ENCODE peak calls at places on chromosomes 2 and 18, in five cellular contexts. D is cortex of kidney, P is A172, J is B cell, R is kidney epithelial cell. Q is an unnamed sample.

GRCh38 chr2:106020821-106021316 is 173.2 kb downstream of the UXS1 start:
- DNase-seq in D (no peak), P (peak; percentile 49), J (no peak), R (no peak), Q (no peak)

GRCh38 chr2:207143474-207144190 is 22.1 kb downstream of the KLF7 start:
- DNase-seq in D (no peak), P (no peak), J (peak; percentile 71), R (no peak), Q (no peak)

GRCh38 chr18:48126240-48126639 is 195.8 kb upstream of the SMAD2 start:
- DNase-seq in D (no peak), P (no peak), J (no peak), R (no peak), Q (no peak)

GRCh38 chr2:60890393-60890707 is 9.0 kb downstream of the REL start:
- DNase-seq in D (no peak), P (no peak), J (no peak), R (no peak), Q (no peak)

GRCh38 chr18:74942319-74942910 is 266.5 kb downstream of the PTGR3 start:
- DNase-seq in D (no peak), P (peak; percentile 18), J (peak; percentile 41), R (no peak), Q (no peak)

GRCh38 chr2:139825726-139826125 is 1045.5 kb upstream of the NXPH2 start:
- DNase-seq in D (no peak), P (no peak), J (no peak), R (no peak), Q (no peak)

GRCh38 chr18:21741511-21742322 is 1.1 kb downstream of the MIB1 start:
- DNase-seq in D (no peak), P (no peak), J (peak; percentile 7), R (no peak), Q (no peak)

GRCh38 chr2:161761160-161761559 is 136.9 kb downstream of the SLC4A10 start:
- DNase-seq in D (no peak), P (no peak), J (no peak), R (no peak), Q (no peak)

GRCh38 chr2:131724019-131724418 is 196.3 kb downstream of the CCDC74A start:
- DNase-seq in D (no peak), P (no peak), J (no peak), R (no peak), Q (no peak)

GRCh38 chr2:44906972-44907371 is 34.5 kb upstream of the SIX3 start:
- DNase-seq in D (no peak), P (peak; percentile 48), J (no peak), R (no peak), Q (no peak)

GRCh38 chr2:222318712-222319575 is 20.1 kb upstream of the PAX3 start:
- DNase-seq in D (no peak), P (no peak), J (peak; percentile 52), R (no peak), Q (no peak)

GRCh38 chr18:70166668-70167067 is 38.8 kb downstream of the RTTN start:
- DNase-seq in D (no peak), P (no peak), J (no peak), R (no peak), Q (no peak)

Q was measured in retinal pigment epithelial cell.